ENCODE peak calls at places on chromosomes 1 and 21, in nine cellular contexts. A is bronchial epithelial cell; K is CD8-positive, alpha-beta T cell; Y is left ventricle myocardium inferior; D is neural progenitor cell; X is foreskin fibroblast; P is fibroblast of lung; L is IMR-90; W is HFF-Myc. N is an unnamed sample.

GRCh38 chr1:33563702-33564101 is 91.3 kb downstream of the ZSCAN20 start:
- DNase-seq in W (no peak), L (no peak), Y (no peak), X (no peak), K (no peak), D (no peak), A (no peak), P (no peak), N (no peak)

GRCh38 chr1:183279835-183280234 is 93.8 kb downstream of the LAMC2 start:
- DNase-seq in X (peak), Y (peak), D (no peak), L (peak), P (peak), A (peak), K (no peak), W (no peak), N (no peak)

GRCh38 chr1:22452401-22452963 is 831 bp downstream of the ZBTB40 start:
- DNase-seq in K (peak), Y (peak), D (no peak), X (peak), W (no peak), P (peak), L (peak), A (peak), N (no peak)

GRCh38 chr1:29709711-29710169 is 473.4 kb downstream of the PTPRU start:
- DNase-seq in L (peak), P (peak), D (no peak), K (no peak), Y (no peak), W (peak), A (peak), X (peak), N (no peak)

GRCh38 chr1:117612517-117613248 is 6.8 kb downstream of the TENT5C start:
- DNase-seq in D (no peak), L (peak), P (peak), A (peak), X (peak), W (no peak), K (no peak), Y (no peak), N (no peak)

GRCh38 chr21:45555251-45555556 is 13.0 kb upstream of the SLC19A1 start:
- DNase-seq in L (peak), P (no peak), Y (no peak), W (no peak), D (no peak), K (no peak), A (no peak), X (no peak), N (no peak)

GRCh38 chr1:29280780-29281131 is 44.4 kb downstream of the PTPRU start:
- DNase-seq in L (peak), A (peak), P (no peak), Y (no peak), X (peak), D (no peak), W (no peak), K (no peak), N (no peak)

GRCh38 chr1:4726620-4727341 is 72.4 kb downstream of the AJAP1 start:
- DNase-seq in L (no peak), W (no peak), X (no peak), A (no peak), K (no peak), D (no peak), P (no peak), Y (no peak), N (peak)

GRCh38 chr1:38671221-38671620 is 188.4 kb downstream of the RRAGC start:
- DNase-seq in D (no peak), K (no peak), Y (no peak), P (no peak), W (no peak), A (no peak), X (no peak), L (no peak), N (no peak)

GRCh38 chr1:963746-964525 is 2.3 kb upstream of the PLEKHN1 start:
- DNase-seq in Y (no peak), D (no peak), X (no peak), A (no peak), L (no peak), W (no peak), P (no peak), K (no peak), N (peak)

GRCh38 chr1:178232949-178233348 is 139.0 kb downstream of the RASAL2 start:
- DNase-seq in W (peak), A (peak), D (no peak), P (peak), K (no peak), L (peak), X (peak), Y (no peak), N (no peak)

GRCh38 chr21:41459884-41460534 is 34.0 kb downstream of the MX1 start:
- DNase-seq in Y (no peak), A (no peak), K (no peak), L (no peak), P (no peak), W (no peak), X (no peak), D (no peak), N (no peak)

GRCh38 chr21:26177187-26177586 is 6.6 kb upstream of the APP start:
- DNase-seq in D (no peak), K (no peak), Y (peak), W (no peak), X (no peak), A (no peak), L (no peak), P (no peak), N (no peak)

GRCh38 chr1:204380293-204380831 is 20.6 kb upstream of the PLEKHA6 start:
- DNase-seq in A (peak), X (no peak), K (no peak), Y (no peak), P (no peak), L (no peak), W (no peak), D (no peak), N (no peak)

GRCh38 chr1:100038401-100039306 is 68.9 kb downstream of the SLC35A3 start:
- DNase-seq in D (peak), Y (peak), X (peak), P (peak), K (peak), A (peak), L (peak), W (no peak), N (peak)

GRCh38 chr1:156393095-156393494 is 24.1 kb downstream of the RHBG start:
- DNase-seq in Y (no peak), L (no peak), K (no peak), W (no peak), D (no peak), A (no peak), X (no peak), P (no peak), N (no peak)

GRCh38 chr21:26047279-26047967 is 123.1 kb downstream of the APP start:
- DNase-seq in A (no peak), L (no peak), K (no peak), P (no peak), Y (no peak), D (no peak), W (no peak), X (no peak), N (no peak)

GRCh38 chr1:170539154-170539553 is 7.2 kb downstream of the GORAB start:
- DNase-seq in A (no peak), L (no peak), P (no peak), K (no peak), W (no peak), X (no peak), Y (no peak), D (no peak), N (no peak)

GRCh38 chr1:205748398-205749093 is 1.4 kb downstream of the NUCKS1 start:
- DNase-seq in W (no peak), L (peak), A (peak), X (peak), D (peak), P (peak), Y (no peak), K (no peak), N (no peak)

GRCh38 chr1:27137544-27138075 is 17.3 kb downstream of the SLC9A1 start:
- DNase-seq in K (no peak), Y (peak), D (no peak), W (no peak), X (peak), P (no peak), L (no peak), A (peak), N (peak)

GRCh38 chr1:15950763-15951295 is 25.1 kb downstream of the ZBTB17 start:
- DNase-seq in P (no peak), K (peak), L (peak), X (peak), Y (no peak), W (no peak), A (no peak), D (no peak), N (no peak)

GRCh38 chr1:222950892-222951291 is 136.1 kb downstream of the DISP1 start:
- DNase-seq in P (no peak), L (no peak), Y (no peak), K (no peak), D (no peak), X (no peak), W (no peak), A (peak), N (no peak)

GRCh38 chr21:15423676-15424445 is 305.9 kb upstream of the USP25 start:
- DNase-seq in Y (no peak), P (no peak), K (no peak), W (no peak), A (no peak), D (peak), L (no peak), X (no peak), N (no peak)

GRCh38 chr1:19006000-19006399 is 49.5 kb upstream of the IFFO2 start:
- DNase-seq in L (no peak), P (no peak), A (no peak), X (no peak), W (no peak), D (no peak), Y (no peak), K (no peak), N (no peak)

GRCh38 chr1:104072915-104073371 is 323.2 kb downstream of the AMY1C start:
- DNase-seq in P (no peak), K (no peak), D (no peak), A (no peak), Y (no peak), W (no peak), X (no peak), L (no peak), N (peak)

GRCh38 chr1:6497215-6497866 is 5.9 kb upstream of the PLEKHG5 start:
- DNase-seq in X (no peak), L (no peak), D (peak), A (peak), K (peak), W (no peak), P (peak), Y (peak), N (peak)

GRCh38 chr1:6495540-6496359 is 4.3 kb upstream of the PLEKHG5 start:
- DNase-seq in W (no peak), D (no peak), K (peak), X (no peak), L (no peak), A (no peak), Y (peak), P (no peak), N (no peak)

GRCh38 chr1:6497867-6498575 is 6.6 kb upstream of the PLEKHG5 start:
- DNase-seq in D (no peak), L (no peak), A (no peak), K (peak), P (no peak), W (no peak), X (no peak), Y (no peak), N (no peak)

GRCh38 chr1:6496360-6496704 is 4.9 kb upstream of the PLEKHG5 start:
- DNase-seq in P (no peak), A (no peak), K (no peak), W (no peak), X (no peak), L (no peak), D (peak), Y (peak), N (peak)

DNA sequence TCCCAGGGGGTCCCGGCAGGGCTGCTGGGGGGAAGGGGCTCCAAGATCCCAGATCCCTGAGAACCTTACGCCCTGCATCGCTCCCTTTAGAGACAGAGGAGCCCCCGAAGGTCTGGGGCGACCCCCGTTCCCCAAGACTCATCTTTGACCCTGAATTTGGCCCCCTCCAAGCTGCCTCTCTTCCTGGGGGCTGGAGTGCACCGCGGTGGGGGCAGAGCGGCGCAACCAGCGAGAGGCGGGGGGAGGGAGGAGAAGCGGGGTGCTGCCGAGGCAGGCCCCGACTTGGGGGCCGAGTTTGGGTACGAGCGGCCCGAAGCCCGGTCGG is 5.4 kb upstream of the PLEKHG5 start:
- DNase-seq in D (no peak), L (no peak), A (no peak), K (no peak), W (no peak), P (no peak), X (no peak), Y (peak), N (no peak)
- H3K4me3 ChIP-seq in D (peak), L (peak), A (peak), K (peak), W (peak), P (peak), X (peak), Y (peak), N (peak)

DNA sequence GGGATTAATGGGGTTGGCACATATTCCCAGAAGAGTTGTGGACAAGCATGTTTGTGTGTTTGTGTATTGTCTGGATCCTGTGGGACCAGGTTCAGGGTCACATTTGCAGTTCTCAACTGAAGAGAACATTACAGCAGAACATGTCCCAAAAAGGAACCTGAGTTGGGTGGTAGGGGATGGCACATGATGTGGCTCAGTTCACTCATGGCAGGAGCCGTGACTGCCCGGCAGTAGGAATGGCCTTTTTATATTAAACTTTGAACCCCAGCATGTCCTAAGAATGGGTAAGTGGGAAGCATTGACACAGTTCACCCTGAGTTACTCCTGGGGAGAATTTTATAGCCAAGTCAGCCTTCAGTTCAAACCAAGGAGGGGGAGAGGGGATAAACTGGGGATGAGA is 41.3 kb downstream of the CXADR start:
- DNase-seq in L (no peak), X (no peak), A (no peak), W (no peak), P (no peak), D (no peak), K (no peak), Y (no peak), N (no peak)
- H3K4me3 ChIP-seq in L (no peak), X (no peak), A (no peak), W (no peak), P (no peak), D (no peak), K (no peak), Y (no peak), N (no peak)

GRCh38 chr1:16980473-16981268 is at the start of gene MFAP2:
- DNase-seq in P (no peak), A (peak), Y (no peak), K (no peak), L (no peak), D (peak), W (no peak), X (no peak), N (peak)
- H3K4me3 ChIP-seq in P (peak), A (peak), Y (peak), K (no peak), L (peak), D (peak), W (peak), X (peak), N (peak)

DNA sequence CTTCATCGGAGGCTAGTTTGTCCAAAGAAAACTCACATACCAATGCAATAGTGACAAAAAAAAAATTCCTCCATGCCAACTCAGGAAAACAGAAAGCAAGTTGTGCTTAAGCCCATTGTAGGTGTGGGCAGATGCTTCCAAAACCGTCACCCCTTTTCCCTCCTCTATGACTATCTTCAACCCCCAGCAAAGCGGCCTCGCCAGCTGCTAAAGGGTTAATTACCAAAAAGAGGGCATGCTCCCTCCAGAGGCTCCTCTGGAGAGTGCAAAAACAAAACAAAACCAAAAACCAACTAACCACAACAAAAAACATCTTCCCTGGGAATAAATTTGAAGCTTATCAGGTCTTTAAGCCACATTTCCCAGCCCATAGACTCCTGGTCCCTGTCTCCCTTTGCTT is 1.2 kb downstream of the LMOD1 start:
- DNase-seq in P (no peak), D (peak), A (no peak), K (no peak), W (no peak), X (no peak), Y (no peak), L (no peak), N (no peak)
- H3K4me3 ChIP-seq in P (peak), D (peak), A (no peak), K (no peak), W (peak), X (peak), Y (peak), L (peak), N (peak)

N was measured in upper lobe of left lung.